ENCODE peak calls at places on chromosomes 2 and 18, in nine cellular contexts. One of them, this sample, is unnamed.

GRCh38 chr2:110933420-110933819 is 187.3 kb upstream of the BCL2L11 start:
- DNase-seq in effector memory CD8-positive, alpha-beta T cell: no peak
- DNase-seq in dorsolateral prefrontal cortex: no peak
- DNase-seq in Right ventricle myocardium inferior: no peak
- DNase-seq in activated T-cell treated with anti-CD3 and anti-CD28 coated beads, Interleukin-2, amount 50 U/mL, for 72 hours: no peak
- DNase-seq in hypothalamus: no peak
- DNase-seq in GDM1: no peak
- DNase-seq in NCI-H2081: no peak
- DNase-seq in neural crest cell: no peak
- DNase-seq in this sample: no peak

GRCh38 chr2:237500681-237501424 is 13.8 kb downstream of the MLPH start:
- DNase-seq in effector memory CD8-positive, alpha-beta T cell: no peak
- DNase-seq in dorsolateral prefrontal cortex: no peak
- DNase-seq in Right ventricle myocardium inferior: no peak
- DNase-seq in activated T-cell treated with anti-CD3 and anti-CD28 coated beads, Interleukin-2, amount 50 U/mL, for 72 hours: no peak
- DNase-seq in hypothalamus: no peak
- DNase-seq in GDM1: peak
- DNase-seq in NCI-H2081: no peak
- DNase-seq in neural crest cell: no peak
- DNase-seq in this sample: no peak

GRCh38 chr18:38651736-38652135 is 1086.1 kb upstream of the CELF4 start:
- DNase-seq in effector memory CD8-positive, alpha-beta T cell: no peak
- DNase-seq in dorsolateral prefrontal cortex: no peak
- DNase-seq in Right ventricle myocardium inferior: no peak
- DNase-seq in activated T-cell treated with anti-CD3 and anti-CD28 coated beads, Interleukin-2, amount 50 U/mL, for 72 hours: no peak
- DNase-seq in hypothalamus: no peak
- DNase-seq in GDM1: no peak
- DNase-seq in NCI-H2081: no peak
- DNase-seq in neural crest cell: no peak
- DNase-seq in this sample: no peak

GRCh38 chr2:239393401-239393940 is 7.3 kb downstream of the HDAC4 start:
- DNase-seq in effector memory CD8-positive, alpha-beta T cell: no peak
- DNase-seq in dorsolateral prefrontal cortex: no peak
- DNase-seq in Right ventricle myocardium inferior: no peak
- DNase-seq in activated T-cell treated with anti-CD3 and anti-CD28 coated beads, Interleukin-2, amount 50 U/mL, for 72 hours: no peak
- DNase-seq in hypothalamus: no peak
- DNase-seq in GDM1: no peak
- DNase-seq in NCI-H2081: no peak
- DNase-seq in neural crest cell: no peak
- DNase-seq in this sample: no peak

GRCh38 chr2:170022692-170023091 is 155.3 kb upstream of the MYO3B start:
- DNase-seq in effector memory CD8-positive, alpha-beta T cell: no peak
- DNase-seq in dorsolateral prefrontal cortex: no peak
- DNase-seq in Right ventricle myocardium inferior: no peak
- DNase-seq in activated T-cell treated with anti-CD3 and anti-CD28 coated beads, Interleukin-2, amount 50 U/mL, for 72 hours: no peak
- DNase-seq in hypothalamus: no peak
- DNase-seq in GDM1: no peak
- DNase-seq in NCI-H2081: no peak
- DNase-seq in neural crest cell: no peak
- DNase-seq in this sample: no peak

GRCh38 chr2:233803994-233804393 is 25.9 kb downstream of the MROH2A start:
- DNase-seq in effector memory CD8-positive, alpha-beta T cell: no peak
- DNase-seq in dorsolateral prefrontal cortex: peak
- DNase-seq in Right ventricle myocardium inferior: no peak
- DNase-seq in activated T-cell treated with anti-CD3 and anti-CD28 coated beads, Interleukin-2, amount 50 U/mL, for 72 hours: no peak
- DNase-seq in hypothalamus: no peak
- DNase-seq in GDM1: no peak
- DNase-seq in NCI-H2081: no peak
- DNase-seq in neural crest cell: no peak
- DNase-seq in this sample: no peak

GRCh38 chr2:49351531-49351930 is 197.2 kb upstream of the FSHR start:
- DNase-seq in effector memory CD8-positive, alpha-beta T cell: no peak
- DNase-seq in dorsolateral prefrontal cortex: no peak
- DNase-seq in Right ventricle myocardium inferior: no peak
- DNase-seq in activated T-cell treated with anti-CD3 and anti-CD28 coated beads, Interleukin-2, amount 50 U/mL, for 72 hours: no peak
- DNase-seq in hypothalamus: no peak
- DNase-seq in GDM1: no peak
- DNase-seq in NCI-H2081: no peak
- DNase-seq in neural crest cell: no peak
- DNase-seq in this sample: no peak

GRCh38 chr2:46350030-46350699 is 53.0 kb downstream of the EPAS1 start:
- DNase-seq in effector memory CD8-positive, alpha-beta T cell: no peak
- DNase-seq in dorsolateral prefrontal cortex: no peak
- DNase-seq in Right ventricle myocardium inferior: no peak
- DNase-seq in activated T-cell treated with anti-CD3 and anti-CD28 coated beads, Interleukin-2, amount 50 U/mL, for 72 hours: no peak
- DNase-seq in hypothalamus: no peak
- DNase-seq in GDM1: no peak
- DNase-seq in NCI-H2081: no peak
- DNase-seq in neural crest cell: no peak
- DNase-seq in this sample: no peak

GRCh38 chr2:159600752-159601151 is 15.6 kb downstream of the BAZ2B start:
- DNase-seq in effector memory CD8-positive, alpha-beta T cell: no peak
- DNase-seq in dorsolateral prefrontal cortex: no peak
- DNase-seq in Right ventricle myocardium inferior: no peak
- DNase-seq in activated T-cell treated with anti-CD3 and anti-CD28 coated beads, Interleukin-2, amount 50 U/mL, for 72 hours: peak
- DNase-seq in hypothalamus: no peak
- DNase-seq in GDM1: no peak
- DNase-seq in NCI-H2081: no peak
- DNase-seq in neural crest cell: no peak
- DNase-seq in this sample: peak

GRCh38 chr2:9139491-9140443 is 66.8 kb upstream of the ASAP2 start:
- DNase-seq in effector memory CD8-positive, alpha-beta T cell: peak
- DNase-seq in dorsolateral prefrontal cortex: peak
- DNase-seq in Right ventricle myocardium inferior: peak
- DNase-seq in activated T-cell treated with anti-CD3 and anti-CD28 coated beads, Interleukin-2, amount 50 U/mL, for 72 hours: peak
- DNase-seq in hypothalamus: peak
- DNase-seq in GDM1: peak
- DNase-seq in NCI-H2081: peak
- DNase-seq in neural crest cell: peak
- DNase-seq in this sample: peak

GRCh38 chr18:45417392-45417791 is 197.9 kb upstream of the SLC14A2 start:
- DNase-seq in effector memory CD8-positive, alpha-beta T cell: no peak
- DNase-seq in dorsolateral prefrontal cortex: no peak
- DNase-seq in Right ventricle myocardium inferior: no peak
- DNase-seq in activated T-cell treated with anti-CD3 and anti-CD28 coated beads, Interleukin-2, amount 50 U/mL, for 72 hours: no peak
- DNase-seq in hypothalamus: no peak
- DNase-seq in GDM1: no peak
- DNase-seq in NCI-H2081: no peak
- DNase-seq in neural crest cell: no peak
- DNase-seq in this sample: no peak

GRCh38 chr2:191321861-191322662 is 76.9 kb downstream of the MYO1B start:
- DNase-seq in effector memory CD8-positive, alpha-beta T cell: no peak
- DNase-seq in dorsolateral prefrontal cortex: no peak
- DNase-seq in Right ventricle myocardium inferior: no peak
- DNase-seq in activated T-cell treated with anti-CD3 and anti-CD28 coated beads, Interleukin-2, amount 50 U/mL, for 72 hours: no peak
- DNase-seq in hypothalamus: no peak
- DNase-seq in GDM1: peak
- DNase-seq in NCI-H2081: no peak
- DNase-seq in neural crest cell: no peak
- DNase-seq in this sample: peak

GRCh38 chr2:32946314-32947075 is at the start of gene LTBP1:
- DNase-seq in effector memory CD8-positive, alpha-beta T cell: peak
- DNase-seq in dorsolateral prefrontal cortex: peak
- DNase-seq in Right ventricle myocardium inferior: peak
- DNase-seq in activated T-cell treated with anti-CD3 and anti-CD28 coated beads, Interleukin-2, amount 50 U/mL, for 72 hours: peak
- DNase-seq in hypothalamus: peak
- DNase-seq in GDM1: peak
- DNase-seq in NCI-H2081: peak
- DNase-seq in neural crest cell: peak
- DNase-seq in this sample: peak

GRCh38 chr2:88177556-88177955 is 7.4 kb downstream of the THNSL2 start:
- DNase-seq in effector memory CD8-positive, alpha-beta T cell: no peak
- DNase-seq in dorsolateral prefrontal cortex: no peak
- DNase-seq in Right ventricle myocardium inferior: no peak
- DNase-seq in activated T-cell treated with anti-CD3 and anti-CD28 coated beads, Interleukin-2, amount 50 U/mL, for 72 hours: no peak
- DNase-seq in hypothalamus: no peak
- DNase-seq in GDM1: no peak
- DNase-seq in NCI-H2081: no peak
- DNase-seq in neural crest cell: no peak
- DNase-seq in this sample: no peak

GRCh38 chr2:9690252-9690651 is 59.5 kb upstream of the YWHAQ start:
- DNase-seq in effector memory CD8-positive, alpha-beta T cell: no peak
- DNase-seq in dorsolateral prefrontal cortex: no peak
- DNase-seq in Right ventricle myocardium inferior: no peak
- DNase-seq in activated T-cell treated with anti-CD3 and anti-CD28 coated beads, Interleukin-2, amount 50 U/mL, for 72 hours: no peak
- DNase-seq in hypothalamus: no peak
- DNase-seq in GDM1: peak
- DNase-seq in NCI-H2081: no peak
- DNase-seq in neural crest cell: no peak
- DNase-seq in this sample: no peak

GRCh38 chr2:17124575-17125318 is 393.5 kb downstream of the RAD51AP2 start:
- DNase-seq in effector memory CD8-positive, alpha-beta T cell: no peak
- DNase-seq in dorsolateral prefrontal cortex: no peak
- DNase-seq in Right ventricle myocardium inferior: no peak
- DNase-seq in activated T-cell treated with anti-CD3 and anti-CD28 coated beads, Interleukin-2, amount 50 U/mL, for 72 hours: no peak
- DNase-seq in hypothalamus: no peak
- DNase-seq in GDM1: no peak
- DNase-seq in NCI-H2081: no peak
- DNase-seq in neural crest cell: no peak
- DNase-seq in this sample: no peak

GRCh38 chr2:159125858-159126257 is 157.4 kb downstream of the TANC1 start:
- DNase-seq in effector memory CD8-positive, alpha-beta T cell: no peak
- DNase-seq in dorsolateral prefrontal cortex: no peak
- DNase-seq in Right ventricle myocardium inferior: no peak
- DNase-seq in activated T-cell treated with anti-CD3 and anti-CD28 coated beads, Interleukin-2, amount 50 U/mL, for 72 hours: no peak
- DNase-seq in hypothalamus: no peak
- DNase-seq in GDM1: no peak
- DNase-seq in NCI-H2081: no peak
- DNase-seq in neural crest cell: no peak
- DNase-seq in this sample: no peak

GRCh38 chr2:165794520-165794882 is 454 bp upstream of the GALNT3 start:
- DNase-seq in effector memory CD8-positive, alpha-beta T cell: peak
- DNase-seq in dorsolateral prefrontal cortex: peak
- DNase-seq in Right ventricle myocardium inferior: peak
- DNase-seq in activated T-cell treated with anti-CD3 and anti-CD28 coated beads, Interleukin-2, amount 50 U/mL, for 72 hours: peak
- DNase-seq in hypothalamus: no peak
- DNase-seq in GDM1: peak
- DNase-seq in NCI-H2081: no peak
- DNase-seq in neural crest cell: no peak
- DNase-seq in this sample: peak

This sample was measured in activated CD4-positive, alpha-beta T cell treated with anti-CD3 and anti-CD28 coated beads for 36 hours.